ENCODE peak calls at places on chromosomes 6 and 20, in five cellular contexts. One of them, this sample, is unnamed. For H3K9me3, the result is how much of the 10 kb centered on the place peaks cover.

GRCh38 chr6:137304020-137304780 is 85.0 kb upstream of the IFNGR1 start:
- DNase-seq in uterus: no peak
- DNase-seq in upper lobe of left lung: no peak
- DNase-seq in H9: no peak
- DNase-seq in breast epithelium: no peak
- DNase-seq in this sample: no peak

GRCh38 chr6:42505377-42505702 is 53.6 kb upstream of the TRERF1 start:
- DNase-seq in uterus: no peak
- DNase-seq in upper lobe of left lung: no peak
- DNase-seq in H9: no peak
- DNase-seq in breast epithelium: no peak
- DNase-seq in this sample: no peak

GRCh38 chr20:14333734-14334133 is 3.7 kb downstream of the FLRT3 start:
- DNase-seq in uterus: no peak
- DNase-seq in upper lobe of left lung: no peak
- DNase-seq in H9: no peak
- DNase-seq in breast epithelium: no peak
- DNase-seq in this sample: no peak

GRCh38 chr20:50982372-50982771 is 23.8 kb downstream of the MOCS3 start:
- DNase-seq in uterus: no peak
- DNase-seq in upper lobe of left lung: no peak
- DNase-seq in H9: no peak
- DNase-seq in breast epithelium: peak
- DNase-seq in this sample: no peak

GRCh38 chr6:79705456-79705995 is 74.4 kb downstream of the SH3BGRL2 start:
- DNase-seq in uterus: no peak
- DNase-seq in upper lobe of left lung: no peak
- DNase-seq in H9: no peak
- DNase-seq in breast epithelium: no peak
- DNase-seq in this sample: no peak

GRCh38 chr6:111530777-111531176 is 47.8 kb upstream of the REV3L start:
- DNase-seq in uterus: no peak
- DNase-seq in upper lobe of left lung: no peak
- DNase-seq in H9: no peak
- DNase-seq in breast epithelium: no peak
- DNase-seq in this sample: no peak

GRCh38 chr20:5215592-5216304 is 88.9 kb downstream of the CDS2 start:
- DNase-seq in uterus: no peak
- DNase-seq in upper lobe of left lung: no peak
- DNase-seq in H9: no peak
- DNase-seq in breast epithelium: no peak
- DNase-seq in this sample: no peak

GRCh38 chr6:100105138-100105537 is 111.1 kb upstream of the MCHR2 start:
- DNase-seq in uterus: no peak
- DNase-seq in upper lobe of left lung: no peak
- DNase-seq in H9: no peak
- DNase-seq in breast epithelium: no peak
- DNase-seq in this sample: no peak

GRCh38 chr6:49151461-49151860 is 311.6 kb downstream of the MMUT start:
- DNase-seq in uterus: no peak
- DNase-seq in upper lobe of left lung: no peak
- DNase-seq in H9: no peak
- DNase-seq in breast epithelium: no peak
- DNase-seq in this sample: no peak

GRCh38 chr6:133966654-133967300 is 13.8 kb downstream of the TBPL1 start:
- DNase-seq in uterus: no peak
- DNase-seq in upper lobe of left lung: no peak
- DNase-seq in H9: no peak
- DNase-seq in breast epithelium: no peak
- DNase-seq in this sample: no peak

GRCh38 chr20:44861547-44862006 is 23.9 kb upstream of the YWHAB start:
- DNase-seq in uterus: peak
- DNase-seq in upper lobe of left lung: no peak
- DNase-seq in H9: no peak
- DNase-seq in breast epithelium: no peak
- DNase-seq in this sample: no peak

GRCh38 chr20:2867081-2867860 is 6.0 kb upstream of the PTPRA start:
- DNase-seq in uterus: no peak
- DNase-seq in upper lobe of left lung: no peak
- DNase-seq in H9: no peak
- DNase-seq in breast epithelium: no peak
- DNase-seq in this sample: no peak

GRCh38 chr6:125931733-125932450 is 24.7 kb upstream of the HINT3 start:
- DNase-seq in uterus: no peak
- DNase-seq in upper lobe of left lung: no peak
- DNase-seq in H9: no peak
- DNase-seq in breast epithelium: no peak
- DNase-seq in this sample: no peak

GRCh38 chr6:15088904-15089568 is 156.8 kb upstream of the JARID2 start:
- DNase-seq in uterus: no peak
- DNase-seq in upper lobe of left lung: no peak
- DNase-seq in H9: no peak
- DNase-seq in breast epithelium: no peak
- DNase-seq in this sample: no peak

GRCh38 chr20:57407541-57407956 is 16.4 kb downstream of the RBM38 start:
- DNase-seq in uterus: no peak
- DNase-seq in upper lobe of left lung: peak
- DNase-seq in H9: no peak
- DNase-seq in breast epithelium: no peak
- DNase-seq in this sample: no peak

GRCh38 chr6:148972481-148972880 is 225.7 kb downstream of the UST start:
- DNase-seq in uterus: no peak
- DNase-seq in upper lobe of left lung: peak
- DNase-seq in H9: peak
- DNase-seq in breast epithelium: peak
- DNase-seq in this sample: peak

GRCh38 chr6:138593100-138593877 is 94.0 kb upstream of the NHSL1 start:
- DNase-seq in uterus: peak
- DNase-seq in upper lobe of left lung: no peak
- DNase-seq in H9: no peak
- DNase-seq in breast epithelium: no peak
- DNase-seq in this sample: no peak

GRCh38 chr20:31661625-31662371 is 24.1 kb downstream of the COX4I2 start:
- DNase-seq in uterus: peak
- DNase-seq in upper lobe of left lung: peak
- DNase-seq in H9: peak
- DNase-seq in breast epithelium: peak
- DNase-seq in this sample: peak

GRCh38 chr6:164346631-164347030 is 932.1 kb downstream of the QKI start:
- DNase-seq in uterus: no peak
- DNase-seq in upper lobe of left lung: no peak
- DNase-seq in H9: no peak
- DNase-seq in breast epithelium: no peak
- DNase-seq in this sample: no peak

GRCh38 chr6:155491421-155491820 is 35.8 kb upstream of the NOX3 start:
- DNase-seq in uterus: no peak
- DNase-seq in upper lobe of left lung: no peak
- DNase-seq in H9: no peak
- DNase-seq in breast epithelium: no peak
- DNase-seq in this sample: no peak

GRCh38 chr20:8933391-8933807 is 135.5 kb upstream of the PLCB4 start:
- DNase-seq in uterus: peak
- DNase-seq in upper lobe of left lung: no peak
- DNase-seq in H9: no peak
- DNase-seq in breast epithelium: no peak
- DNase-seq in this sample: no peak

GRCh38 chr6:75818061-75818855 is 69.2 kb downstream of the MYO6 start:
- DNase-seq in uterus: no peak
- DNase-seq in upper lobe of left lung: no peak
- DNase-seq in H9: no peak
- DNase-seq in breast epithelium: no peak
- DNase-seq in this sample: no peak

GRCh38 chr6:167575201-167575696 is 250.4 kb downstream of the TTLL2 start:
- DNase-seq in uterus: no peak
- DNase-seq in upper lobe of left lung: no peak
- DNase-seq in H9: no peak
- DNase-seq in breast epithelium: peak
- DNase-seq in this sample: no peak

GRCh38 chr6:50990750-50991446 is 172.2 kb downstream of the TFAP2B start:
- DNase-seq in uterus: no peak
- DNase-seq in upper lobe of left lung: no peak
- DNase-seq in H9: no peak
- DNase-seq in breast epithelium: no peak
- DNase-seq in this sample: no peak

GRCh38 chr6:1409774-1410465 is 20.5 kb downstream of the FOXF2 start:
- DNase-seq in uterus: no peak
- DNase-seq in upper lobe of left lung: no peak
- DNase-seq in H9: no peak
- DNase-seq in breast epithelium: peak
- DNase-seq in this sample: no peak

GRCh38 chr6:159899994-159900745 is 9.4 kb downstream of the MAS1 start:
- DNase-seq in uterus: no peak
- DNase-seq in upper lobe of left lung: no peak
- DNase-seq in H9: no peak
- DNase-seq in breast epithelium: no peak
- DNase-seq in this sample: no peak

GRCh38 chr6:111973897-111974639 is 79.8 kb upstream of the CCN6 start:
- DNase-seq in uterus: no peak
- DNase-seq in upper lobe of left lung: no peak
- DNase-seq in H9: no peak
- DNase-seq in breast epithelium: no peak
- DNase-seq in this sample: no peak

GRCh38 chr6:75539136-75539535 is 45.5 kb upstream of the FILIP1 start:
- DNase-seq in uterus: no peak
- DNase-seq in upper lobe of left lung: no peak
- DNase-seq in H9: no peak
- DNase-seq in breast epithelium: no peak
- DNase-seq in this sample: no peak

GRCh38 chr6:133641111-133641510 is 247.8 kb upstream of the TCF21 start:
- DNase-seq in uterus: no peak
- DNase-seq in upper lobe of left lung: no peak
- DNase-seq in H9: no peak
- DNase-seq in breast epithelium: no peak
- DNase-seq in this sample: no peak

GRCh38 chr6:29465279-29465678 is 8.3 kb downstream of the OR2H1 start:
- DNase-seq in uterus: no peak
- DNase-seq in upper lobe of left lung: no peak
- DNase-seq in H9: no peak
- DNase-seq in breast epithelium: no peak
- DNase-seq in this sample: no peak

GRCh38 chr6:144215402-144215931 is 65.2 kb downstream of the STX11 start:
- DNase-seq in uterus: peak
- DNase-seq in upper lobe of left lung: peak
- DNase-seq in H9: no peak
- DNase-seq in breast epithelium: no peak
- DNase-seq in this sample: no peak

DNA sequence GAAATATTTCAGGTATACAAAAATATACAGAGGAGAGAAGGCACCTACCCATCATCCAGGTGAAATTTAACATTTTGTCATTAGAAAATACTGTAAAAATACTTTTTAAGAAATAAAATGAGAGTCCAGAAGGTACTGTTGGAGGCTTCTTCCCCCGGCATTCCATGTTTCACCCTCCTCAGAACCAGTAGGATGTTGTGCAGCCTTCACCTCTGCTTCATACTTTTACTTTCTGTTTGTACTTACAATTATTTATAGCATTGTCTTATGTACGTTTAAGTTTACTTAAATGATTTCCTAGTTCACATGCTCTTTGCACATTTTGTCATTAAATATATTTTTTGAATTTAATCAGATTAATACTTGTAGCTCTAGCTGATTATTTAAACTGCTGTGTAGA is 30.9 kb downstream of the TMEM200A start:
- DNase-seq in uterus: no peak
- DNase-seq in upper lobe of left lung: no peak
- DNase-seq in H9: no peak
- DNase-seq in breast epithelium: no peak
- DNase-seq in this sample: no peak
- TF ChIP-seq CTCF in uterus: no peak
- TF ChIP-seq CTCF in upper lobe of left lung: no peak
- TF ChIP-seq CTCF in H9: no peak
- TF ChIP-seq CTCF in breast epithelium: no peak
- TF ChIP-seq CTCF in this sample: no peak

DNA sequence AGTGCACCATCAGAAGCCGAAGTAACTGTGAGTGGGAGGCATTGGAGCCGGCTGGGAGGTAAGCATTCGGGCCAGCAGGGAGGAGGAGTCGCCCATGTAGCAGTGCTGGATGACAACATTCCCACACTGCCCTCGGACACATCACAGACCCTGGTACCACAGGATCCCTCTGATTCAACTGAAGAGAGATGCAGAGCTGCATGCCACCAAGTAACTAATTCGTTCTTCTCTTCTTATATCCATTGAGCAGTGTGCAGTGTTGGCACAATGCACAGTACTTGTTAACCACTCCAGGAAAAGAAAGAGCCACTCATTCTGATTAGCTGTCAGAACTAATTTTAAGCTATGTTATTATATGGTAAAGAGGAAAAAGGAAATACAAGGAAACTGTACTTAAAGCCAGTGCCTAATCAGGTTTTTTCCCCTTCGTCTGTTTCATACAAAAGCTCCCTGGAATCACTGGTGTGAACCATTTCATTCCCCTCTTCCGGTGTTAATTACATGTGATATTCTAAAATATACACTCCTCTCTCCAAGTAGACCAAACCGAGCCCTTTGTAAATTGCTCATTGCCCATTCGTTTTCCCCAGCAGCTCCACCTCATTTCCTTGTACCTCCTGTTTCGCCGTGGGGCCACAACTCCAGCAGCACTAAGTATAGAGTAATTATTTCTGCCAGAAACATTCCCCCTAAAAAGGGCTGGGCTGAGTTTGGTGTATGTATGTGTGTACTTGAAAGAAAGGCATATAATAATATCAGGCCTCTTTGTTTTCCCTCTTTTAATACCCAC is 32.4 kb upstream of the ADTRP start:
- DNase-seq in uterus: no peak
- DNase-seq in upper lobe of left lung: no peak
- DNase-seq in H9: no peak
- DNase-seq in breast epithelium: no peak
- DNase-seq in this sample: no peak
- H3K27ac ChIP-seq in uterus: no peak
- H3K27ac ChIP-seq in upper lobe of left lung: peak
- H3K27ac ChIP-seq in H9: no peak
- H3K27ac ChIP-seq in breast epithelium: no peak
- H3K27ac ChIP-seq in this sample: no peak

GRCh38 chr20:58526411-58526810 is 11.2 kb upstream of the APCDD1L start:
- DNase-seq in uterus: no peak
- DNase-seq in upper lobe of left lung: no peak
- DNase-seq in H9: no peak
- DNase-seq in breast epithelium: no peak
- DNase-seq in this sample: no peak
- H3K9me3 ChIP-seq in uterus: under half
- H3K9me3 ChIP-seq in upper lobe of left lung: under half
- H3K9me3 ChIP-seq in H9: under half
- H3K9me3 ChIP-seq in breast epithelium: under half
- H3K9me3 ChIP-seq in this sample: under half

DNA sequence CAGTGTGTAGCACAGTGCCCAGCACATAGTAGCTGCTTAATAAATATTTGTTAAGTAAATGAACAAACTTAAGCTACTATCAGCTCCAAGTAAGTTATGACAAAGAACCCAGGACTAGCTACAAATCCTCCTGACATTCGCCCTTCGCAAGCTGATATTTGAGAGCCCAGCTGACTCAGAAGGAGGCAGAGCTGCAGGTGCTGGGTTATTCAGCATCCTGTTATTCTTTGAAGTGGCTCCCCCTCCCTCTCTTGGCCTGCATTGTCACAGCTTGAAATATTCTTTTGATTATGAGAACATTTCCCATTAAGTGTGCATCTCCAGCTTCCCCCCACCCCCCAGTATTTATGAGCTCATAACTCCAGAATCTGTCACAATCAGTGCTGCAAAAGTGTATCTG is 78.8 kb upstream of the RALY start:
- DNase-seq in uterus: no peak
- DNase-seq in upper lobe of left lung: no peak
- DNase-seq in H9: no peak
- DNase-seq in breast epithelium: no peak
- DNase-seq in this sample: peak
- TF ChIP-seq CTCF in uterus: no peak
- TF ChIP-seq CTCF in upper lobe of left lung: no peak
- TF ChIP-seq CTCF in H9: no peak
- TF ChIP-seq CTCF in breast epithelium: no peak
- TF ChIP-seq CTCF in this sample: no peak

This sample was measured in CD4-positive, alpha-beta T cell.